ENCODE peak calls at places on chromosomes 5 and 9, in eight cellular contexts. Y, A, D, F, Z, W, I and O are unnamed samples.

GRCh38 chr5:170576602-170577584 is 73.1 kb downstream of the KCNIP1 start:
- DNase-seq in Y (no peak), A (no peak), D (no peak), F (no peak), Z (no peak), W (no peak), I (no peak), O (no peak)

GRCh38 chr5:14729448-14730385 is 65.2 kb downstream of the OTULIN start:
- DNase-seq in Y (no peak), A (no peak), D (no peak), F (no peak), Z (no peak), W (no peak), I (peak; percentile 61), O (no peak)

GRCh38 chr9:137656416-137656815 is 37.6 kb downstream of the EHMT1 start:
- DNase-seq in Y (no peak), A (no peak), D (no peak), F (no peak), Z (no peak), W (no peak), I (no peak), O (no peak)

GRCh38 chr5:83072946-83073345 is 4.2 kb downstream of the TMEM167A start:
- DNase-seq in Y (no peak), A (no peak), D (no peak), F (no peak), Z (no peak), W (no peak), I (no peak), O (no peak)

GRCh38 chr5:177519463-177520235 is 2.9 kb upstream of the DDX41 start:
- DNase-seq in Y (no peak), A (no peak), D (no peak), F (no peak), Z (no peak), W (no peak), I (no peak), O (no peak)

GRCh38 chr9:131625848-131626670 is 80.7 kb downstream of the PRRT1B start:
- DNase-seq in Y (no peak), A (no peak), D (no peak), F (no peak), Z (no peak), W (no peak), I (no peak), O (no peak)

GRCh38 chr9:121120386-121120785 is 45.6 kb downstream of the CNTRL start:
- DNase-seq in Y (no peak), A (no peak), D (no peak), F (no peak), Z (no peak), W (no peak), I (no peak), O (no peak)

GRCh38 chr9:109914280-109915027 is 134.5 kb downstream of the PALM2AKAP2 start:
- DNase-seq in Y (no peak), A (peak; percentile 87), D (peak; percentile 90), F (no peak), Z (no peak), W (peak; percentile 44), I (no peak), O (no peak)

GRCh38 chr9:137834846-137835546 is 42.6 kb upstream of the CACNA1B start:
- DNase-seq in Y (no peak), A (no peak), D (no peak), F (no peak), Z (no peak), W (no peak), I (no peak), O (no peak)

GRCh38 chr5:156526081-156527017 is 199.4 kb downstream of the SGCD start:
- DNase-seq in Y (no peak), A (no peak), D (peak; percentile 16), F (no peak), Z (no peak), W (no peak), I (no peak), O (no peak)

GRCh38 chr9:85298434-85298833 is 443.3 kb downstream of the AGTPBP1 start:
- DNase-seq in Y (no peak), A (no peak), D (no peak), F (no peak), Z (no peak), W (no peak), I (no peak), O (no peak)

GRCh38 chr5:168365581-168366081 is 74.2 kb downstream of the WWC1 start:
- DNase-seq in Y (no peak), A (peak; percentile 29), D (no peak), F (no peak), Z (no peak), W (no peak), I (peak; percentile 38), O (no peak)
- TF ChIP-seq CTCF in Y (no peak), A (peak; percentile 31), D (peak; percentile 22), F (peak; percentile 47), Z (no peak), W (no peak), I (peak; percentile 49), O (no peak)

GRCh38 chr5:132465095-132465707 is 25.4 kb downstream of the IRF1 start:
- DNase-seq in Y (no peak), A (no peak), D (no peak), F (no peak), Z (no peak), W (no peak), I (no peak), O (no peak)

GRCh38 chr5:132462856-132463745 is 27.5 kb downstream of the IRF1 start:
- DNase-seq in Y (no peak), A (no peak), D (no peak), F (no peak), Z (no peak), W (no peak), I (no peak), O (no peak)

GRCh38 chr5:132466453-132467291 is 23.9 kb downstream of the IRF1 start:
- DNase-seq in Y (peak; percentile 81), A (no peak), D (no peak), F (no peak), Z (peak; percentile 44), W (peak; percentile 87), I (no peak), O (no peak)

GRCh38 chr5:132463808-132464154 is 26.8 kb downstream of the IRF1 start:
- DNase-seq in Y (no peak), A (no peak), D (no peak), F (no peak), Z (no peak), W (no peak), I (no peak), O (no peak)

GRCh38 chr5:132464155-132464939 is 26.2 kb downstream of the IRF1 start:
- DNase-seq in Y (no peak), A (no peak), D (no peak), F (no peak), Z (no peak), W (peak; percentile 55), I (peak; percentile 51), O (no peak)
- TF ChIP-seq CTCF in Y (no peak), A (no peak), D (peak; percentile 46), F (no peak), Z (no peak), W (no peak), I (no peak), O (peak; percentile 49)

DNA sequence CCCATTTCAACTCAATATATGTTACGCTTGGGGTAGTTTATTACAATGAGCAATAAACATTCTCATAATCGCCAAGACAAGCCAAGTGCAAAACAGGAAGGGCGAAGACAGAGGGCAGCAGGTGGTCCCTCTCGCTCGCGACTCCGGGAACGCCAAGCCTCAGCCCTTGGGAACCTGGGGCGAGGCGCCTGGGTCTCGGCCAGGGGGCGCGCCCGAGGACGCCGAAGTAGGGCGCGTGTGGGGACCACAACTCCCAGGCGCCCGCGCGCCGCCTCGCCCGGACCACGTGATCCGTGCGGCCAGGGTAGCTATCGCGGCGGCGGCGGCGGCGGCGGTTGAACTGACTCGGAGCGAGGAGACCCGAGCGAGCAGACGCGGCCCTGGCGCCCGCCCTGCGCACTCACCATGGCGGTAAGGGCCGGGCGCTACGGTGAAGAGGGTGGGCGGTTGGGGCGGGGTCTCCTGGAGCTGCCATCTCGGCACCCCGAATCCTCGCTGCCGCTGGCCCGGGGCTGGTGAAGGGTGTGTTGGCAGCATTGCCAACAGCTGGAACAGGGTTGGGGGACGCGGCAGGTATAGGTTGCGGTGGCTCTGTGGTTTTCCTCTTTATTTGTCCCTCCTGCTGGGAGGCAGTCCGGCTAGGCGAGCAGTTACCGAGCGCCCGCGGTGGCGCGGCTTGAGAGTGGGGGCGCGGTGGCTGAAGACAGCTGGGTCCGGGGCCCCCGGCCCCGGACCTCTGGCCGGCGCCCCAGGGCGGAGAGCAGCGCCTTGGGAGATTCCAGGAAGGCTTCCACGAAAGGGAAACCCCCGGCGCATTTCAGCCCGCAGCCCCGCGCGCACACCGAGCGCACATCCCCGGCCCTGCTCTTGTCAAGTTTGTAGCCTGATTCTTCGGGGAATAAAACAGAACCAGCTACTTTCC is at the start of gene SLC31A2:
- DNase-seq in Y (peak; percentile 94), A (peak; percentile 11), D (no peak), F (peak; percentile 90), Z (peak; percentile 80), W (peak; percentile 88), I (peak; percentile 96), O (peak; percentile 94)
- TF ChIP-seq CTCF in Y (peak; percentile 65), A (peak; percentile 15), D (peak; percentile 43), F (peak; percentile 52), Z (no peak), W (peak; percentile 63), I (peak; percentile 57), O (peak; percentile 50)

DNA sequence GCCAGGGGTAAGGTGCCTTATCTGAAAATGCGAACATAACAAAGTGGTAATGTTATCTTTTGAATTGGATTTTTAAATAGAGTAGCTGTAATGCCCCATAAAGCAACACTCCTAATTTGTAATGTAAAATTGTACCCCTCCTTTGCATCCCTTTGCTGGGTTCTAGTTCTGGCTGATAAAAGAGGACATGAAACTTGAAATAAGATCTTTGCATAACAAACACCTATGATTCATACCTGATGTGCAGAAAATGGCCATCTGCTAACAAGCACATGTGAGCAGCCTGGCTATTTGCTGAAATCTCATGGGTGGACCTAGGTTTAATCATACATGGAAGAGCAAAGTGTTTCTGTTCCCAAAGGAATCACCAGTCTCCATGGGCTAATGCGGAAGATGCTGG is 585.0 kb downstream of the TLE4 start:
- DNase-seq in Y (no peak), A (no peak), D (no peak), F (no peak), Z (no peak), W (peak; percentile 35), I (no peak), O (no peak)
- TF ChIP-seq CTCF in Y (no peak), A (no peak), D (no peak), F (no peak), Z (no peak), W (no peak), I (no peak), O (no peak)

GRCh38 chr5:143406408-143406807 is 2.9 kb upstream of the NR3C1 start:
- DNase-seq in Y (no peak), A (no peak), D (no peak), F (no peak), Z (no peak), W (no peak), I (no peak), O (no peak)
- TF ChIP-seq CTCF in Y (no peak), A (no peak), D (no peak), F (no peak), Z (no peak), W (no peak), I (no peak), O (no peak)

DNA sequence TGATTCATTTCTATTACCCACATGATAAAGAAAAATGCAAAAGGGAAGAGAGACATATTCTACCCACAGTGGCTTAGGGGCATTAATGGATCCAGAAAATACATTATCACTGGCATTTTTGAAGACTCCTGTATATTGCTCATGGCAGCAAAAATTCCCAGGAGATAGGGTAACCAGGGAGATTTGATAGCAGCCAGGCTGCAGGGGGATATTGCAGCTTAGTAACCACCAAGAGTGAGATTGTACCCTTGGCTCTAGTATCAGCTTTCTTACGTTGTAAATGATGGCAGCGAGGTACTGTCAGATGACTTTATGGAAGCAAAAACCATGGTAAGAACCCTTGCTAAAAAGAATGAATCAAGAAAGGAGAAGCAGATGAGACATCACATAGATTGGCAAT is 19.8 kb upstream of the ALDH1A1 start:
- DNase-seq in Y (no peak), A (no peak), D (no peak), F (no peak), Z (no peak), W (no peak), I (no peak), O (no peak)
- TF ChIP-seq CTCF in Y (no peak), A (no peak), D (no peak), F (no peak), Z (no peak), W (no peak), I (no peak), O (no peak)